ENCODE peak calls at places on chromosome 19, in seven cellular contexts. O is CD4-positive, CD25-positive, alpha-beta regulatory T cell; R is ascending aorta; Q is heart right ventricle; B is small intestine; Z is hepatocyte; T is cardiac muscle cell. S is an unnamed sample. For H3K36me3, the result is how much of the 10 kb centered on the place peaks cover.

GRCh38 chr19:33811736-33812387 is 15.2 kb downstream of the KCTD15 start:
- DNase-seq in Z (no peak), Q (no peak), O (no peak), R (no peak), B (no peak), T (no peak), S (no peak)

GRCh38 chr19:15297416-15298224 is 34.7 kb downstream of the BRD4 start:
- DNase-seq in R (no peak), Z (peak), B (peak), T (peak), Q (no peak), O (no peak), S (peak)

GRCh38 chr19:16382775-16383543 is 58.3 kb downstream of the KLF2 start:
- DNase-seq in B (peak), T (peak), Q (peak), R (peak), O (peak), Z (peak), S (peak)

GRCh38 chr19:43624933-43625332 is 5.5 kb upstream of the ZNF428 start:
- DNase-seq in Q (peak), Z (no peak), R (peak), O (peak), B (peak), T (peak), S (no peak)

GRCh38 chr19:45781282-45782161 is 768 bp downstream of the DMPK start:
- DNase-seq in T (no peak), R (no peak), Z (no peak), B (peak), O (no peak), Q (no peak), S (no peak)

GRCh38 chr19:5397804-5398692 is 57.2 kb upstream of the ZNRF4 start:
- DNase-seq in B (no peak), Q (no peak), T (peak), Z (peak), R (no peak), O (peak), S (peak)

GRCh38 chr19:15371786-15372380 is 7.7 kb downstream of the AKAP8 start:
- DNase-seq in Z (no peak), T (no peak), R (no peak), Q (no peak), O (no peak), B (no peak), S (no peak)

GRCh38 chr19:13077233-13077632 is 25.4 kb downstream of the LYL1 start:
- DNase-seq in T (no peak), O (no peak), Z (no peak), B (no peak), Q (no peak), R (no peak), S (no peak)

GRCh38 chr19:39996218-39996810 is 546 bp upstream of the ZNF546 start:
- DNase-seq in Z (peak), R (peak), Q (no peak), T (peak), B (no peak), O (no peak), S (peak)

GRCh38 chr19:28606269-28607032 is 606.5 kb downstream of the UQCRFS1 start:
- DNase-seq in B (no peak), Q (no peak), Z (no peak), T (no peak), R (no peak), O (no peak), S (no peak)

GRCh38 chr19:45514376-45515051 is 7.2 kb downstream of the VASP start:
- DNase-seq in Z (peak), B (peak), R (no peak), Q (no peak), T (no peak), O (no peak), S (no peak)

GRCh38 chr19:5567360-5567970 is at the start of gene TINCR:
- DNase-seq in Z (peak), Q (no peak), B (no peak), T (no peak), O (no peak), R (no peak), S (peak)

GRCh38 chr19:17406039-17406886 is 833 bp upstream of the BST2 start:
- DNase-seq in Z (no peak), R (no peak), O (no peak), T (peak), Q (no peak), B (peak), S (no peak)

GRCh38 chr19:33957804-33958203 is 161.1 kb downstream of the KCTD15 start:
- DNase-seq in O (no peak), T (no peak), Q (no peak), R (no peak), Z (no peak), B (no peak), S (no peak)

GRCh38 chr19:45442927-45443461 is 19.3 kb upstream of the ERCC1 start:
- DNase-seq in T (peak), O (peak), B (peak), R (peak), Z (peak), Q (peak), S (peak)

GRCh38 chr19:29714953-29715694 is at the start of gene C19orf12:
- DNase-seq in Q (peak), T (peak), R (peak), O (peak), B (peak), Z (peak), S (peak)

GRCh38 chr19:22545751-22546150 is 88.4 kb upstream of the ZNF492 start:
- DNase-seq in Z (no peak), T (peak), R (no peak), Q (peak), O (no peak), B (peak), S (peak)

GRCh38 chr19:53521373-53522202 is 16.4 kb upstream of the ZNF331 start:
- DNase-seq in T (no peak), B (no peak), R (no peak), Q (no peak), Z (no peak), O (no peak), S (no peak)

GRCh38 chr19:20928371-20928770 is 5.3 kb downstream of the ZNF85 start:
- DNase-seq in B (no peak), T (peak), O (no peak), Z (no peak), Q (no peak), R (no peak), S (no peak)

GRCh38 chr19:41276231-41276630 is 12.1 kb downstream of the HNRNPUL1 start:
- DNase-seq in Z (peak), B (no peak), O (no peak), Q (no peak), R (no peak), T (peak), S (no peak)

GRCh38 chr19:43316591-43317319 is 36.7 kb upstream of the CD177 start:
- DNase-seq in B (peak), T (peak), O (no peak), Z (peak), R (no peak), Q (no peak), S (no peak)

GRCh38 chr19:44869728-44870470 is 21.2 kb upstream of the TOMM40 start:
- DNase-seq in B (no peak), R (peak), Z (no peak), Q (peak), O (no peak), T (peak), S (no peak)

GRCh38 chr19:13347351-13347750 is 158.9 kb downstream of the CACNA1A start:
- DNase-seq in B (peak), T (no peak), O (no peak), Q (no peak), Z (no peak), R (no peak), S (no peak)

GRCh38 chr19:55384576-55385235 is 614 bp upstream of the TMEM238 start:
- DNase-seq in R (no peak), B (no peak), O (no peak), Q (no peak), Z (no peak), T (no peak), S (no peak)

GRCh38 chr19:54430306-54431254 is 15.3 kb downstream of the TTYH1 start:
- DNase-seq in Z (peak), R (no peak), Q (peak), O (peak), T (peak), B (peak), S (peak)

GRCh38 chr19:39802958-39803357 is 24.3 kb downstream of the LEUTX start:
- DNase-seq in B (no peak), T (no peak), Q (no peak), Z (no peak), R (no peak), O (no peak), S (no peak)

GRCh38 chr19:347946-348861 is 3.6 kb upstream of the MIER2 start:
- DNase-seq in Q (no peak), R (no peak), B (no peak), Z (no peak), O (no peak), T (no peak), S (peak)

GRCh38 chr19:49560358-49560900 is 19.9 kb downstream of the NOSIP start:
- DNase-seq in Q (peak), Z (no peak), R (no peak), B (peak), T (no peak), O (no peak), S (no peak)

GRCh38 chr19:17294051-17294891 is 9.0 kb downstream of the ABHD8 start:
- DNase-seq in R (no peak), Z (no peak), T (no peak), Q (no peak), O (no peak), B (no peak), S (no peak)

GRCh38 chr19:43407416-43408005 is 7.2 kb upstream of the TEX101 start:
- DNase-seq in O (no peak), R (no peak), T (no peak), Z (no peak), B (no peak), Q (no peak), S (no peak)

GRCh38 chr19:49911381-49912145 is 14.9 kb upstream of the IL4I1 start:
- DNase-seq in R (no peak), B (no peak), O (no peak), T (peak), Q (no peak), Z (no peak), S (no peak)

GRCh38 chr19:31232871-31233270 is 116.4 kb downstream of the TSHZ3 start:
- DNase-seq in Z (no peak), R (no peak), B (no peak), Q (no peak), T (peak), O (no peak), S (no peak)

GRCh38 chr19:41575998-41576397 is at the start of gene CEACAM21:
- DNase-seq in T (no peak), Q (peak), Z (no peak), R (no peak), B (peak), O (peak), S (peak)

GRCh38 chr19:13633109-13633508 is 126.8 kb upstream of the CACNA1A start:
- DNase-seq in T (peak), O (no peak), R (no peak), Q (no peak), Z (peak), B (peak), S (peak)

GRCh38 chr19:19630426-19630825 is 2.4 kb upstream of the LPAR2 start:
- DNase-seq in R (no peak), O (no peak), B (no peak), Q (no peak), T (no peak), Z (no peak), S (no peak)

GRCh38 chr19:13164370-13165090 is 14.3 kb downstream of the IER2 start:
- DNase-seq in T (peak), O (peak), R (peak), Z (peak), B (peak), Q (peak), S (peak)

GRCh38 chr19:41327499-41328156 is 17.7 kb downstream of the CCDC97 start:
- DNase-seq in Z (no peak), R (peak), Q (peak), T (peak), O (peak), B (peak), S (no peak)

GRCh38 chr19:40702337-40703012 is 12.0 kb upstream of the NUMBL start:
- DNase-seq in T (peak), B (no peak), R (no peak), Z (peak), O (no peak), Q (peak), S (no peak)

GRCh38 chr19:34816708-34817107 is 43.7 kb upstream of the ZNF599 start:
- DNase-seq in R (no peak), T (no peak), O (no peak), Z (no peak), Q (no peak), B (no peak), S (no peak)

GRCh38 chr19:28700176-28700575 is 512.8 kb downstream of the UQCRFS1 start:
- DNase-seq in Q (no peak), O (no peak), B (no peak), R (no peak), T (peak), Z (no peak), S (no peak)

GRCh38 chr19:8577741-8578140 is 499 bp upstream of the MYO1F start:
- DNase-seq in B (no peak), T (no peak), R (no peak), O (no peak), Z (no peak), Q (no peak), S (no peak)
- H3K27ac ChIP-seq in B (peak), T (no peak), R (no peak), O (peak), Z (no peak), Q (no peak), S (no peak)

GRCh38 chr19:48471836-48472235 is 2.7 kb downstream of the CYTH2 start:
- DNase-seq in B (no peak), T (no peak), O (no peak), R (no peak), Q (no peak), Z (no peak), S (no peak)

GRCh38 chr19:48470281-48470680 is 1.1 kb downstream of the CYTH2 start:
- DNase-seq in R (no peak), T (no peak), B (no peak), O (no peak), Q (no peak), Z (no peak), S (no peak)

GRCh38 chr19:48468806-48469055 is 438 bp upstream of the CYTH2 start:
- DNase-seq in T (no peak), B (no peak), Q (no peak), R (no peak), Z (no peak), O (no peak), S (no peak)

GRCh38 chr19:48469056-48469881 is at the start of gene CYTH2:
- DNase-seq in R (peak), T (peak), O (peak), Q (peak), Z (peak), B (peak), S (peak)

GRCh38 chr19:48470856-48471255 is 1.7 kb downstream of the CYTH2 start:
- DNase-seq in T (no peak), B (no peak), O (no peak), R (no peak), Q (no peak), Z (no peak), S (no peak)
- H3K36me3 ChIP-seq in T (under half), B (under half), O (half or more), R (half or more), Q (half or more), Z (under half), S (half or more)

DNA sequence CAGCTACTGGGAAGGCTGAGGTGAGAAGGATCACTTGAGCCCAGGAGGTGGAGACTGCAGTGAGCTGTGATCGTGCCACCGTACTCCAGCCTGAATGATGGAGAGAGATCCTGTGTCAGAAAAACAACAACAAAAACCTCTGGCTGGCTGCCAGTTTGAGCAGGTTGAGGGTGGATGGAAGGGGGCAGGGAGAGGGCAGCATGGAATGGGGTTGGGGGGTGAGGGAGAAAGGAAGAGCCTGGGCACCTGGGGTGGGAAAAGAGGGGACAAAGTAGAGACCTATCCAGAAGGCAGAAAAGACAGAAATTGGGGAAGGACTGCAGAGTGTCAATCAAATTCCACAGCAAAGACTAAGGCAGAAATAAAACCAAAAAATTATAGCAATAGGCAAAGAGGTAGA is 4.7 kb downstream of the SLC1A5 start:
- DNase-seq in Q (no peak), Z (no peak), O (no peak), R (no peak), T (no peak), B (no peak), S (no peak)
- H3K27ac ChIP-seq in Q (no peak), Z (peak), O (peak), R (no peak), T (no peak), B (peak), S (peak)

GRCh38 chr19:38707512-38708114 is 36.7 kb downstream of the CAPN12 start:
- DNase-seq in Z (no peak), T (peak), R (no peak), Q (peak), O (no peak), B (peak), S (no peak)

GRCh38 chr19:38706792-38707511 is 37.3 kb downstream of the CAPN12 start:
- DNase-seq in Q (no peak), R (no peak), O (no peak), B (no peak), T (no peak), Z (no peak), S (no peak)

GRCh38 chr19:38709671-38710415 is 34.4 kb downstream of the CAPN12 start:
- DNase-seq in T (no peak), O (no peak), Z (no peak), R (no peak), B (no peak), Q (no peak), S (no peak)

GRCh38 chr19:38709119-38709518 is 35.2 kb downstream of the CAPN12 start:
- DNase-seq in R (no peak), B (no peak), T (no peak), O (no peak), Z (no peak), Q (no peak), S (no peak)

GRCh38 chr19:38708413-38709024 is 35.8 kb downstream of the CAPN12 start:
- DNase-seq in T (no peak), R (no peak), B (no peak), Q (no peak), Z (no peak), O (no peak), S (no peak)
- H3K36me3 ChIP-seq in T (half or more), R (half or more), B (under half), Q (half or more), Z (under half), O (half or more), S (half or more)

GRCh38 chr19:7524523-7524922 is 2.1 kb downstream of the MCOLN1 start:
- DNase-seq in Z (no peak), O (no peak), R (no peak), T (no peak), Q (no peak), B (no peak), S (no peak)

GRCh38 chr19:7524992-7525739 is 2.7 kb downstream of the MCOLN1 start:
- DNase-seq in Z (no peak), B (no peak), O (no peak), Q (no peak), T (no peak), R (no peak), S (no peak)

GRCh38 chr19:7521551-7522071 is 813 bp upstream of the MCOLN1 start:
- DNase-seq in T (no peak), B (no peak), Z (no peak), Q (no peak), R (no peak), O (no peak), S (no peak)

GRCh38 chr19:7522072-7522922 is at the start of gene MCOLN1:
- DNase-seq in B (peak), T (peak), R (peak), O (peak), Q (peak), Z (peak), S (peak)

DNA sequence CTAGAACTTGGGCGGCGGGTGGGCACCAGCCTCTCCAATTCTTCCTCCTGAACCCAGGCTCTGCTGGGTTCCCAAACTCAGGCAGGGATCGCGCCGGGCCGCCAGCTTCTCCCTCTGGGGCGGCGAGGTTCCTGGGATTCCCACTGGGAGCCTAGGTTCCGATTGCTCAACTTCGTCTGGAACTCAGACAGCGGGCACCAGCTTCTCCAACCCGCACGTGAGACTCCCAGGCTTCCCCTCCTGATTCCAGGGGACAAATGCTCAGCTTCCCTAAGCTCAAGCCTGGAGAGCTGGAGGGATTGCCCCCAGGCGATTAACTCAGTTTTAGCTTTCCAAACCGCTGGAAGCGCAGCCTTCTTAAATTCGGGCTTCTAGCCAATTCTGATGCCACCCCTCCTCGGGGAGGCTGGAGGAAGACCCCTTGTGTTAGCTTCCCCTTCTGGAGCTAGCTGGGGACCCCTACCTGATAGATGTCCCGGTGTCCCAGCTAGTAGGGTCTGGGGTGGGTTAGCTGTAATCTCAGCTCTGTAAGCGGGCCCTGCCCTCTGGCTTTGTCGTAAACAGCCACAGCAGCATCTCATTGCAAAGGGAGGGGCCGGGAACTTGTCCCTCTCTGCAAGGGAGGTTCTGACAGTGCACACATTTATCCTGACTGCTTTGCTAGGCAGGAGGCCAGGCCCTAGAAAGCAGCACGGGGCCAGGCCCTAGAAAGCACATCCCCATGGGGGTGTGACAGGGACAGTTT is 671 bp downstream of the MCOLN1 start:
- DNase-seq in B (no peak), T (peak), O (no peak), R (no peak), Q (no peak), Z (peak), S (no peak)
- H3K27ac ChIP-seq in B (no peak), T (no peak), O (no peak), R (peak), Q (peak), Z (no peak), S (peak)

GRCh38 chr19:32442650-32443049 is 37.1 kb downstream of the DPY19L3 start:
- DNase-seq in B (no peak), Z (no peak), R (no peak), Q (no peak), O (no peak), T (no peak), S (no peak)

GRCh38 chr19:32436692-32437091 is 31.1 kb downstream of the DPY19L3 start:
- DNase-seq in R (no peak), T (no peak), B (no peak), Z (no peak), O (no peak), Q (no peak), S (no peak)

GRCh38 chr19:32438751-32439150 is 33.2 kb downstream of the DPY19L3 start:
- DNase-seq in T (no peak), O (no peak), B (no peak), Z (no peak), Q (no peak), R (no peak), S (no peak)

GRCh38 chr19:32437096-32437495 is 31.5 kb downstream of the DPY19L3 start:
- DNase-seq in R (no peak), B (no peak), Q (no peak), T (no peak), Z (no peak), O (no peak), S (no peak)
- H3K36me3 ChIP-seq in R (under half), B (under half), Q (under half), T (under half), Z (under half), O (under half), S (under half)

GRCh38 chr19:1410789-1411188 is 3.4 kb downstream of the DAZAP1 start:
- DNase-seq in Q (no peak), T (no peak), O (no peak), B (no peak), R (no peak), Z (no peak), S (no peak)
- H3K27ac ChIP-seq in Q (peak), T (no peak), O (no peak), B (no peak), R (peak), Z (no peak), S (peak)